ENCODE peak calls at places on chromosomes 13 and 19, in five cellular contexts. K, C, S, O and P are unnamed samples.

GRCh38 chr19:30367421-30367820 is 4.8 kb upstream of the ZNF536 start:
- DNase-seq in S (no peak), O (no peak), K (no peak), C (no peak), P (no peak)

GRCh38 chr19:35291916-35292315 is at the start of gene MAG:
- DNase-seq in K (no peak), C (no peak), O (no peak), S (no peak), P (no peak)

GRCh38 chr19:33831835-33832234 is 35.2 kb downstream of the KCTD15 start:
- DNase-seq in O (no peak), C (no peak), S (no peak), K (no peak), P (no peak)

GRCh38 chr19:48837081-48837524 is 812 bp upstream of the HSD17B14 start:
- DNase-seq in O (peak; percentile 98), S (peak; percentile 98), K (peak; percentile 74), C (peak; percentile 93), P (peak; percentile 94)

GRCh38 chr19:45542234-45542668 is 35.0 kb downstream of the VASP start:
- DNase-seq in C (no peak), S (no peak), K (no peak), O (no peak), P (no peak)

GRCh38 chr19:23971598-23971997 is 56.9 kb downstream of the ZNF726 start:
- DNase-seq in C (no peak), K (no peak), O (no peak), S (no peak), P (no peak)

GRCh38 chr13:35723061-35723461 is 246.6 kb upstream of the MAB21L1 start:
- DNase-seq in K (no peak), S (no peak), O (no peak), C (no peak), P (no peak)

GRCh38 chr19:54435551-54436016 is 13.4 kb upstream of the LENG8 start:
- DNase-seq in K (no peak), O (no peak), C (no peak), S (no peak), P (no peak)

GRCh38 chr13:57629391-57629804 is 2.1 kb upstream of the PCDH17 start:
- DNase-seq in C (no peak), S (no peak), K (no peak), O (no peak), P (no peak)

GRCh38 chr13:74867460-74867859 is 614.5 kb downstream of the TBC1D4 start:
- DNase-seq in S (no peak), O (no peak), C (no peak), K (no peak), P (no peak)

GRCh38 chr19:15430526-15431120 is 11.8 kb upstream of the AKAP8L start:
- DNase-seq in C (no peak), S (no peak), O (no peak), K (no peak), P (no peak)

GRCh38 chr13:23696610-23697009 is 126.4 kb downstream of the TNFRSF19 start:
- DNase-seq in C (no peak), K (no peak), O (peak; percentile 58), S (no peak), P (no peak)

GRCh38 chr19:39740395-39740794 is 2.6 kb upstream of the CLC start:
- DNase-seq in S (no peak), C (no peak), O (no peak), K (no peak), P (no peak)

GRCh38 chr13:46679369-46680180 is 117.4 kb downstream of the ESD start:
- DNase-seq in K (no peak), S (no peak), C (no peak), O (no peak), P (peak; percentile 85)

GRCh38 chr13:100887729-100888151 is 213.1 kb upstream of the TMTC4 start:
- DNase-seq in O (peak; percentile 54), C (no peak), K (no peak), S (no peak), P (peak; percentile 89)

GRCh38 chr19:50434525-50434924 is 1.8 kb downstream of the MYBPC2 start:
- DNase-seq in K (no peak), C (no peak), O (no peak), S (no peak), P (no peak)

GRCh38 chr19:23817519-23817918 is 58.8 kb upstream of the ZNF681 start:
- DNase-seq in O (peak; percentile 77), K (no peak), S (peak; percentile 41), C (no peak), P (peak; percentile 17)

GRCh38 chr13:109586509-109587346 is 199.7 kb downstream of the IRS2 start:
- DNase-seq in O (peak; percentile 61), K (no peak), C (no peak), S (no peak), P (no peak)

GRCh38 chr19:8319807-8320520 is 1.2 kb downstream of the NDUFA7 start:
- DNase-seq in C (no peak), O (peak; percentile 80), S (no peak), K (no peak), P (no peak)

GRCh38 chr19:38039966-38040365 is 133.0 kb downstream of the SIPA1L3 start:
- DNase-seq in K (no peak), C (no peak), S (no peak), O (no peak), P (peak; percentile 95)

GRCh38 chr13:26785845-26786630 is 25.5 kb upstream of the GPR12 start:
- DNase-seq in C (no peak), S (peak; percentile 80), K (no peak), O (peak; percentile 78), P (no peak)

GRCh38 chr13:40665754-40666057 is 735 bp downstream of the FOXO1 start:
- DNase-seq in O (peak; percentile 60), S (no peak), K (no peak), C (no peak), P (no peak)

GRCh38 chr13:95164830-95165229 is 136.4 kb downstream of the ABCC4 start:
- DNase-seq in O (no peak), C (no peak), S (no peak), K (no peak), P (no peak)

GRCh38 chr13:44763604-44764311 is 187.6 kb upstream of the TSC22D1 start:
- DNase-seq in S (no peak), O (no peak), K (no peak), C (no peak), P (no peak)
- H2AK5ac ChIP-seq in S (no peak overlapping the region), O (peak overlapping the region; percentile 12), K (no peak overlapping the region), C (peak overlapping the region; percentile 4), P (no peak overlapping the region)

GRCh38 chr13:112558696-112559418 is 29.1 kb downstream of the TUBGCP3 start:
- DNase-seq in K (no peak), C (no peak), O (no peak), S (no peak), P (no peak)

GRCh38 chr13:112567161-112567862 is 20.6 kb downstream of the TUBGCP3 start:
- DNase-seq in S (no peak), O (no peak), C (no peak), K (no peak), P (peak; percentile 52)

GRCh38 chr13:112562254-112562653 is 25.7 kb downstream of the TUBGCP3 start:
- DNase-seq in S (no peak), O (no peak), C (no peak), K (no peak), P (no peak)

GRCh38 chr13:112561478-112561877 is 26.5 kb downstream of the TUBGCP3 start:
- DNase-seq in S (no peak), K (no peak), O (no peak), C (no peak), P (no peak)

GRCh38 chr13:112562786-112563383 is 25.1 kb downstream of the TUBGCP3 start:
- DNase-seq in S (no peak), K (no peak), O (no peak), C (no peak), P (no peak)
- H2AK5ac ChIP-seq in S (no peak overlapping the region), K (no peak overlapping the region), O (no peak overlapping the region), C (no peak overlapping the region), P (no peak overlapping the region)

DNA sequence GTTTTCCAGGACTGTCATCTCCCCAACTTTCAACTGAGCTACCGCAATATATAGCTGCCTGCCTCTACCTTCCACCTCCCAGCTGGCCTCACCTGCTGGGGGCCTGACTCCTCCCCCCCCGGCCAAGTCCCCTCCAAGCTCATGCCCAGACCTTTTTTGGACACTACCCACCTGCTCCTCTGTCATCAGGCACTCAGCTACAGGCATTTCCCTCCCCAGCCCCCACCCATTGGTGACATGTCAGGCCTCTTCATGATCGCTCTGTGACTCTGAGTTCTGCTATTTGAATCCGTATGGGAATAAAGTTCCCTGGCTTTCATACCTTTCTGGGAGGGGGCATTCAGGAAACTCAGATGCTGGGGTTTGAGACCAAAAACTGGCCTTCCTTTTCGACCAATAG is 1.8 kb downstream of the PRKACA start:
- DNase-seq in K (no peak), O (no peak), S (no peak), C (no peak), P (no peak)
- H2AK5ac ChIP-seq in K (no peak overlapping the region), O (no peak overlapping the region), S (no peak overlapping the region), C (no peak overlapping the region), P (no peak overlapping the region)

GRCh38 chr19:1269478-1270167 is 491 bp downstream of the CIRBP start:
- DNase-seq in S (peak; percentile 79), C (no peak), O (peak; percentile 90), K (no peak), P (peak; percentile 90)
- H2AK5ac ChIP-seq in S (no peak overlapping the region), C (peak overlapping the region; percentile 91), O (peak overlapping the region; percentile 55), K (peak overlapping the region; percentile 67), P (peak overlapping the region; percentile 96)

GRCh38 chr13:33543631-33544030 is 258.1 kb upstream of the STARD13 start:
- DNase-seq in C (no peak), O (peak; percentile 26), S (no peak), K (no peak), P (no peak)

GRCh38 chr13:33544308-33544707 is 258.8 kb upstream of the STARD13 start:
- DNase-seq in O (no peak), S (no peak), K (no peak), C (no peak), P (no peak)

GRCh38 chr13:33542309-33543088 is 256.9 kb upstream of the STARD13 start:
- DNase-seq in O (peak; percentile 99), K (peak; percentile 86), C (peak; percentile 97), S (peak; percentile 97), P (peak; percentile 99)

GRCh38 chr13:33543089-33543459 is 257.5 kb upstream of the STARD13 start:
- DNase-seq in K (peak; percentile 15), O (no peak), C (no peak), S (no peak), P (no peak)

DNA sequence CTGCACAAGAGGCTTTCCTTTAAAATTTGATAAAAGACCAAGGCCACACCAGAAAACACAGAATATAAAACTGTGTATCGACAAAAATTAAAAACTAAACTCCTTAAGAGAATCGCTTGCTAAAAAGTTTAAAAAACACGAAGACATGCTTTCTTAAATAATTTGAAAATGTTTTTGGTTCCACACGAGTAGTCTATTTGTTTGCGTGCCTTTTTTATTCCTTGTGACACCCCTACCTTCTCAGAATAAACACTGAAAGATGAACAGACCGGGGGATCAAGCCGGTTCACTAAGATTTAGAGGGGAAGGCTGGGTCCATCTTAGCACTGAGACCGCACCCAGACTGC is 256.4 kb upstream of the STARD13 start:
- DNase-seq in K (no peak), O (no peak), C (no peak), S (no peak), P (no peak)
- H2AK5ac ChIP-seq in K (no peak overlapping the region), O (no peak overlapping the region), C (no peak overlapping the region), S (no peak overlapping the region), P (peak overlapping the region; percentile 29)